ENCODE peak calls at places on chromosomes 4 and X, in four cellular contexts. A is GM12878, Q is K562, N is HepG2. J is an unnamed sample.

GRCh38 chrX:136055651-136056221 is 70.5 kb downstream of the SLC9A6 start:
- DNase-seq in A (no peak), Q (no peak), N (no peak), J (no peak)

GRCh38 chrX:119638725-119639471 is 32.7 kb upstream of the NKRF start:
- DNase-seq in A (peak), Q (no peak), N (no peak), J (no peak)

GRCh38 chr4:40987151-40987550 is 227.2 kb downstream of the APBB2 start:
- DNase-seq in A (no peak), Q (no peak), N (no peak), J (no peak)

GRCh38 chr4:87633239-87633638 is 16.8 kb upstream of the DMP1 start:
- DNase-seq in A (no peak), Q (no peak), N (no peak), J (no peak)

GRCh38 chrX:39840141-39841126 is 257.3 kb downstream of the BCOR start:
- DNase-seq in A (no peak), Q (no peak), N (no peak), J (no peak)

GRCh38 chrX:84153538-84153937 is 34.5 kb downstream of the RPS6KA6 start:
- DNase-seq in A (no peak), Q (no peak), N (no peak), J (no peak)

GRCh38 chr4:37002625-37003024 is 241.9 kb upstream of the NWD2 start:
- DNase-seq in A (no peak), Q (peak), N (no peak), J (no peak)

GRCh38 chrX:109374276-109374960 is 107.5 kb downstream of the GUCY2F start:
- DNase-seq in A (no peak), Q (no peak), N (no peak), J (no peak)

GRCh38 chr4:152273343-152273742 is 262.5 kb downstream of the FBXW7 start:
- DNase-seq in A (no peak), Q (no peak), N (no peak), J (no peak)

GRCh38 chr4:3481113-3481531 is 18.0 kb downstream of the DOK7 start:
- DNase-seq in A (no peak), Q (no peak), N (no peak), J (no peak)

GRCh38 chr4:15231265-15232091 is 196.4 kb upstream of the C1QTNF7 start:
- DNase-seq in A (peak), Q (peak), N (peak), J (peak)

GRCh38 chr4:4456351-4456750 is 69.4 kb downstream of the NSG1 start:
- DNase-seq in A (no peak), Q (no peak), N (peak), J (no peak)

GRCh38 chrX:97806238-97806637 is 922.5 kb downstream of the RPA4 start:
- DNase-seq in A (no peak), Q (no peak), N (no peak), J (no peak)

GRCh38 chr4:7890635-7891393 is 48.8 kb downstream of the AFAP1 start:
- DNase-seq in A (no peak), Q (no peak), N (peak), J (no peak)

GRCh38 chr4:76931576-76932276 is 17.8 kb upstream of the SEPTIN11 start:
- DNase-seq in A (no peak), Q (no peak), N (peak), J (no peak)

GRCh38 chr4:134470544-134470943 is 269.0 kb upstream of the PABPC4L start:
- DNase-seq in A (no peak), Q (no peak), N (peak), J (peak)

GRCh38 chr4:48899950-48900349 is 6.6 kb downstream of the OCIAD2 start:
- DNase-seq in A (no peak), Q (no peak), N (no peak), J (no peak)

GRCh38 chrX:129510331-129510730 is 13.0 kb downstream of the SMARCA1 start:
- DNase-seq in A (no peak), Q (no peak), N (peak), J (no peak)

GRCh38 chrX:42028113-42028512 is 104.8 kb upstream of the CASK start:
- DNase-seq in A (no peak), Q (peak), N (peak), J (peak)
- TF ChIP-seq FOXM1 in A (no peak), Q (no peak), N (no peak), J (no peak)

DNA sequence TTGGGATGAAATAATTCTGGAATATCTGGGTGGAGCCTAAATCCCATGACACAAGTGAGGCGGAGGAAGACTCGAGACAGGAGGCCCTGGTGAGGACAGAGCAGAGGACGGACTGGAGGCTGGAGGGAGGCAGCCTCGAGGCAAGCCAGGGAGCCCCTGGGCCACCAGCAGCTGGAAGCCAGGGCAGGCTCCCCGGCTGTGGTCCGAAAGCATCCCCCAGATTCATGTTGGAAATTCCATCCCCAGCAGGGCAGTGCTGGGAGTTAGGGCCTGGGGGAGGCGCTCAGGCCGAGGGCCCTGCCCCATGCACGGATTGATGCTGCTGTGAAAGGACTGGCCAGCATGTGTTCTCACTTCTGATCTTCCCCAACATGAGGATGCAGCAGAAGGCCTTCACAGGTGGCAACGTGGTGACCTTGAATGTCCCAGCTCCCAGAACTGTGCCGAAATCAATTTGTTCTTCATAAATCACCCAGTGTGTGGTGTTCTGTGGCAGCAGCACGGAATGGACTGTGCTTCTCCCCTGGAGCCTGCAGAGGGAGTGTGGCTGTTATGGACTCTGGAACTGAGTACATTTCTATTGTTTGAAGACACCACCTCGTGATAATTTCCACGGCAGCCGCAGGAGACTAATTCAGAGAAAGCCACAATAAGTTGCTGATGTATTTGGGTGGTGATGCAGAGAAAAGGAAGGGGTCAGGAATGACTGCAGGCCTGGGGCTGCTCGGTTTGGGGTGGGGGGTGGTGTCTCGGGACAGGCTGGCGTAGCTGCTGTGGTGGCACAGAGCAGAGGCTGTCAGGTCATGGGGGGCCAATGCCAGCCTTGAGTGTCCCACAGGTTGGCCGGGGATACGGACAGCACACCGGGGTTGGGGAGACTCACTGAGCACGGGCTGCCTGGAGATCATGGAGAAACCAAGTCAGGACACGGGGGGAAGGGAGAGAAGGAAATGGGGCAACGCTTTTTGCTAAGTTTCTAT is 56.9 kb downstream of the PCGF3 start:
- DNase-seq in A (no peak), Q (no peak), N (peak), J (peak)
- TF ChIP-seq SP1 in A (no peak), Q (no peak), N (no peak), J (no peak)

GRCh38 chrX:121260568-121261240 is 213.3 kb downstream of the GLUD2 start:
- DNase-seq in A (no peak), Q (no peak), N (no peak), J (no peak)

GRCh38 chrX:121254336-121254735 is 206.9 kb downstream of the GLUD2 start:
- DNase-seq in A (no peak), Q (no peak), N (peak), J (no peak)

GRCh38 chrX:121259170-121259569 is 211.8 kb downstream of the GLUD2 start:
- DNase-seq in A (no peak), Q (no peak), N (no peak), J (no peak)

GRCh38 chrX:121258545-121258944 is 211.1 kb downstream of the GLUD2 start:
- DNase-seq in A (no peak), Q (no peak), N (no peak), J (no peak)

GRCh38 chrX:121256653-121257052 is 209.2 kb downstream of the GLUD2 start:
- DNase-seq in A (no peak), Q (no peak), N (no peak), J (no peak)
- TF ChIP-seq FOXM1 in A (no peak), Q (no peak), N (no peak), J (no peak)

GRCh38 chrX:102154900-102155805 is 624 bp downstream of the BEX5 start:
- DNase-seq in A (no peak), Q (no peak), N (no peak), J (peak)
- TF ChIP-seq SP1 in A (no peak), Q (no peak), N (no peak), J (no peak)

GRCh38 chr4:74376888-74377483 is 12.0 kb downstream of the EREG start:
- DNase-seq in A (no peak), Q (peak), N (peak), J (peak)
- TF ChIP-seq FOXM1 in A (no peak), Q (no peak), N (no peak), J (no peak)

GRCh38 chr4:185524888-185525863 is 10.1 kb downstream of the PDLIM3 start:
- DNase-seq in A (no peak), Q (no peak), N (no peak), J (no peak)
- TF ChIP-seq SP1 in A (no peak), Q (no peak), N (no peak), J (no peak)

GRCh38 chrX:38632516-38632915 is 71.2 kb downstream of the TSPAN7 start:
- DNase-seq in A (no peak), Q (no peak), N (no peak), J (no peak)

GRCh38 chrX:38628587-38628986 is 67.2 kb downstream of the TSPAN7 start:
- DNase-seq in A (no peak), Q (no peak), N (no peak), J (no peak)

DNA sequence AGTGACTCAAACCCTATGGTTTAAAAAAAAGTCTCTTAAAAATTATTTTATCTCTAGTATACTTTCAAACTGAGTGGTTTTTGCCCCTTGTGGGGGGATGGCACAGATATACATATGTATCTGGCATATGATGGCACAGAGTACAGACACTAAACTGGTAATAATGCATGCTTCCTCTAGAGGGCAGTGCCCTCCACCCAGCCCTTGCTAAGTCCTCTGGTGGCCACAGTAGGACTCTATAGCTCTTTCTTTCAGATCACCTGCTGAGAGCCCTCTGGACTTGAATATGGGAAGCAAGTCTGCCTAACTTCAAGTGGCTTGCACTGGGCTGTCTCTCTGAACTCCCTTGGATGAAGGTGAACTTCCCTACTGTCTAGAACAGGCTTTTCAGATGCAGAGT is 66.3 kb downstream of the TSPAN7 start:
- DNase-seq in A (no peak), Q (peak), N (peak), J (peak)
- TF ChIP-seq FOXM1 in A (no peak), Q (no peak), N (no peak), J (no peak)

DNA sequence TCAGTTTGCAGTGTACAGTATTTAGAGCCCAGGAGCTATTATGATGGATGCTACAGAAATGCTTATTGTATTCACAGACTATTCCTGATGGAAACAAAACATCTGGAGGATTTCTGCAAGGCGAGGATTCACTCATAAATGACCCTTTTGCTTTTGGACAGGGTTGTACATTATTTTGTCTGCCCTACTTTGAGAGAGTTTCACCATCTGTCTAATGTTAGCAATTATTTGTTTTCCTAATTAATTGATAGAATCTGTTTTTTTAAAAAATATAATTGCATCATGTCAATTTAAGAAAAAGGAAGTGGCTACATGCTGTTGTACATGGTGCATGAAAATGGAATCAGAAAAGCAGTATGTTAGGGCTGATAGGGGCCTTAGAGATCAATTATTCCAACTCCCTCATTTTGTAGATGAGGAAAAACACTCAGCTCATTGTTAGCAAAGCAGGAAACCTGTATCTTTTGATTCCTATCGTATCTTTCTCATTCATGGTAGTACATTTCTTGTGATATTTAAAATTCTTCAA is 203.8 kb downstream of the BANK1 start:
- DNase-seq in A (no peak), Q (no peak), N (no peak), J (no peak)
- TF ChIP-seq SP1 in A (no peak), Q (no peak), N (no peak), J (no peak)